ENCODE peak calls at places on chromosome 6, in nine cellular contexts. U, E, N, H, F, P, Y, X and Q are unnamed samples.

GRCh38 chr6:155351273-155352129 is 37.2 kb upstream of the TFB1M start:
- DNase-seq in E (no peak), H (no peak), X (no peak), N (peak), F (peak), U (no peak), P (no peak), Y (no peak), Q (no peak)

GRCh38 chr6:90098025-90098474 is 198.6 kb downstream of the BACH2 start:
- DNase-seq in N (no peak), X (no peak), H (no peak), Y (peak), P (peak), U (no peak), E (no peak), F (no peak), Q (no peak)

GRCh38 chr6:160030103-160030502 is 61.2 kb downstream of the IGF2R start:
- DNase-seq in N (no peak), F (no peak), U (no peak), E (no peak), H (no peak), P (peak), X (no peak), Y (peak), Q (no peak)

GRCh38 chr6:53411451-53411850 is 62.7 kb upstream of the ELOVL5 start:
- DNase-seq in N (no peak), Y (peak), X (peak), P (no peak), U (no peak), E (no peak), F (no peak), H (no peak), Q (no peak)

GRCh38 chr6:149884215-149884614 is 13.7 kb downstream of the RAET1E start:
- DNase-seq in P (no peak), H (no peak), Y (peak), U (no peak), E (no peak), F (no peak), X (no peak), N (no peak), Q (no peak)

GRCh38 chr6:137872071-137872470 is 5.0 kb downstream of the TNFAIP3 start:
- DNase-seq in P (no peak), Y (no peak), F (no peak), H (no peak), N (no peak), E (no peak), X (no peak), U (no peak), Q (no peak)

GRCh38 chr6:160054271-160054670 is 67.3 kb upstream of the SLC22A1 start:
- DNase-seq in X (no peak), N (no peak), U (no peak), F (no peak), Y (no peak), P (no peak), E (no peak), H (no peak), Q (no peak)

GRCh38 chr6:79833806-79834205 is 113.5 kb downstream of the ELOVL4 start:
- DNase-seq in N (no peak), H (no peak), U (no peak), F (no peak), E (no peak), Y (no peak), P (no peak), X (no peak), Q (no peak)

GRCh38 chr6:27562027-27562410 is 89.1 kb upstream of the ZNF184 start:
- DNase-seq in P (no peak), X (no peak), U (no peak), N (peak), E (no peak), H (no peak), Y (no peak), F (no peak), Q (no peak)

GRCh38 chr6:158283304-158284005 is 28.8 kb upstream of the TULP4 start:
- DNase-seq in H (no peak), E (no peak), F (peak), P (peak), Y (peak), N (peak), X (peak), U (peak), Q (no peak)

GRCh38 chr6:35728663-35729348 is 8.0 kb upstream of the ARMC12 start:
- DNase-seq in F (peak), U (no peak), P (peak), E (no peak), Y (no peak), N (no peak), X (no peak), H (peak), Q (peak)

GRCh38 chr6:144477396-144477795 is 192.3 kb downstream of the UTRN start:
- DNase-seq in F (no peak), H (no peak), X (no peak), Y (peak), U (no peak), E (no peak), P (no peak), N (no peak), Q (no peak)

GRCh38 chr6:41937881-41938574 is 3.6 kb downstream of the CCND3 start:
- DNase-seq in P (no peak), U (no peak), Y (peak), E (no peak), H (no peak), X (no peak), N (no peak), F (peak), Q (no peak)

GRCh38 chr6:5712349-5713215 is 294.1 kb downstream of the NRN1 start:
- DNase-seq in Y (no peak), U (no peak), H (no peak), P (no peak), X (peak), N (no peak), F (no peak), E (no peak), Q (no peak)

GRCh38 chr6:166830185-166830890 is 126.0 kb downstream of the RNASET2 start:
- DNase-seq in U (no peak), P (no peak), Y (no peak), E (no peak), N (peak), F (no peak), X (no peak), H (no peak), Q (no peak)

GRCh38 chr6:114301596-114302219 is 41.1 kb downstream of the HS3ST5 start:
- DNase-seq in E (no peak), X (no peak), N (no peak), Y (no peak), F (no peak), U (no peak), P (no peak), H (no peak), Q (no peak)

GRCh38 chr6:114310053-114310452 is 32.8 kb downstream of the HS3ST5 start:
- DNase-seq in N (no peak), E (no peak), F (no peak), Y (no peak), X (no peak), H (no peak), U (no peak), P (no peak), Q (no peak)

GRCh38 chr6:114304304-114304887 is 38.4 kb downstream of the HS3ST5 start:
- DNase-seq in U (no peak), H (no peak), F (peak), N (peak), E (no peak), P (no peak), X (no peak), Y (peak), Q (no peak)
- TF ChIP-seq CTCF in U (peak), H (peak), F (peak), N (peak), E (peak), P (no peak), X (no peak), Y (peak), Q (peak)

GRCh38 chr6:30914076-30914853 is at the start of gene VARS2:
- DNase-seq in N (peak), F (peak), E (peak), U (peak), P (peak), X (peak), H (peak), Y (peak), Q (peak)
- TF ChIP-seq CTCF in N (peak), F (peak), E (peak), U (peak), P (no peak), X (peak), H (peak), Y (peak), Q (peak)

GRCh38 chr6:94636780-94637385 is 940.5 kb upstream of the MANEA start:
- DNase-seq in Y (no peak), N (no peak), P (no peak), E (no peak), F (peak), X (peak), H (no peak), U (no peak), Q (no peak)
- TF ChIP-seq CTCF in Y (no peak), N (no peak), P (no peak), E (peak), F (peak), X (peak), H (no peak), U (no peak), Q (no peak)

DNA sequence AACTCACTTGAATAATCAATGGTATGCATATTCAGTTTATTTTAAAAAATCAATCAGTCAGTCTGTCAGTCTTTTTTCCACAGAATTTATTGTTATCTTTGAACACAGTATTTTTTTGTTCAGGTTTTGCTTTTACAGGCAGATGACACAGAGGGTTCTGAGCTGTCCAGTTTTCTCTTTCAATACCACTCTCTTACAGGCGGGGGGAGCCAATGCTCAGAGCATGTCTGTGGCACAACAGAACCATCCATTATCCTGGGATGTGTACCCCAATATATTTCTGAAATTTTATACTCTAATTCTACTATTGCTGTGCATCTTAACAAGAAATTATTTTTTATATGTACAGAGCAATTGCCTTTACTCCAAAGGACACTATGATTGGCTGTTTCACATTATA is 21.2 kb downstream of the ROS1 start:
- DNase-seq in P (no peak), E (no peak), Y (peak), H (no peak), N (no peak), F (no peak), U (no peak), X (no peak), Q (peak)
- TF ChIP-seq CTCF in P (no peak), E (peak), Y (peak), H (no peak), N (peak), F (peak), U (no peak), X (peak), Q (peak)

DNA sequence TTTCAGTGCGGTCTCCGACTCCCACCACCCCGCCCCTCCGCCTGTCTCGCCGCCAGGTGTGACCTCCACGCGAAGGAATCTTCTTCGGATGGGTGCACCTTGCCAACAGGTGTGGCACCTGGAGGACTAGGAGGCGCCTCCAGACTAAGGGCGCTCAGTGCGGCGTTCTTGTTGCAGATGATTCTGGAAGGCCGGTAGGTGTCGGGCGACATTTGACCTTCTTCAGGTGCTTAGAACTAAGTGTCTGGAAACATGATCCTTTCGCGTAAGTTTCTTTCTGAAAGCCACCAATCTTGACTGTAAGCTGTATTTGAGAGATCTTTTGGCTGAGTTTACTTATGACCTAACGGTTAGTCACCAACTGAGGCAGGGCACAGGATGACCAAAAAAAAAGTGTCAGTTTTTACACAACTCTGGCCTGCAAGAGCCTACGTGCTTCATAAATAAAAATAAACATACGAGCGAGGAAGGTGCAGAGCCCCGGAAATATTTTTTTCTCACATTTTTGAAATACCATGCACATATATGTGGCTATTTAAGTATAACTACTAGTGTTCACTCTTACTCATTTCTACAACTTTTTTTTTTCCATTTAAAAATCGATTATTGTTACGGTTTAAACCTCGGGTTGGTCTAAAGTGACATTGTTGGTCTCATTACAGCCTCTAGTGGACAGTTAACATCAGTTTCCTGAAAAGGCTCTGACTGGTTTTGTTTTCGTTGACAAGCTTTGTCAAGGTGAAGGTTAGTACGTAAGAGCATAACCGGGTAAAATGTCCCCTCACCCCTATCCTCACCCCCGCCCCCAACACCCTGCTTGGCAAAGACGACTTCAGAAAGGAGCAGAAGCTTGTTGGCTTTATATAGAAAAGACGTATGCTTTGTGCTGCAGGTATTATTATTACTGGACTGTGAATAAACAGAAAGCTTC is 1.6 kb upstream of the ATXN1 start:
- DNase-seq in X (no peak), H (no peak), P (peak), E (no peak), U (peak), N (peak), F (peak), Y (peak), Q (peak)
- TF ChIP-seq CTCF in X (peak), H (peak), P (no peak), E (peak), U (peak), N (peak), F (peak), Y (peak), Q (peak)

GRCh38 chr6:111580826-111581505 is 24.7 kb downstream of the TRAF3IP2 start:
- DNase-seq in X (no peak), F (no peak), E (no peak), H (no peak), Y (peak), P (no peak), N (no peak), U (no peak), Q (no peak)
- TF ChIP-seq CTCF in X (peak), F (no peak), E (no peak), H (no peak), Y (no peak), P (no peak), N (no peak), U (no peak), Q (no peak)

GRCh38 chr6:70524721-70525286 is 41.9 kb upstream of the SDHAF4 start:
- DNase-seq in H (no peak), Y (no peak), P (no peak), N (no peak), U (no peak), F (no peak), E (no peak), X (no peak), Q (no peak)

GRCh38 chr6:70520575-70520974 is 46.2 kb upstream of the SDHAF4 start:
- DNase-seq in U (peak), P (no peak), E (no peak), H (no peak), X (no peak), N (peak), Y (peak), F (peak), Q (no peak)
- TF ChIP-seq CTCF in U (peak), P (no peak), E (peak), H (no peak), X (no peak), N (peak), Y (peak), F (peak), Q (no peak)

GRCh38 chr6:25013249-25013648 is 77.5 kb upstream of the RIPOR2 start:
- DNase-seq in F (peak), U (no peak), P (no peak), X (no peak), E (no peak), H (no peak), Y (no peak), N (no peak), Q (peak)
- TF ChIP-seq CTCF in F (peak), U (no peak), P (no peak), X (peak), E (no peak), H (no peak), Y (peak), N (peak), Q (peak)

GRCh38 chr6:7087491-7087979 is 20.2 kb upstream of the RREB1 start:
- DNase-seq in Y (no peak), U (no peak), X (peak), E (no peak), H (no peak), N (peak), F (no peak), P (no peak), Q (no peak)

GRCh38 chr6:7087066-7087465 is 20.7 kb upstream of the RREB1 start:
- DNase-seq in Y (peak), E (no peak), U (no peak), P (no peak), H (no peak), N (no peak), X (peak), F (no peak), Q (no peak)

GRCh38 chr6:7088076-7088742 is 19.6 kb upstream of the RREB1 start:
- DNase-seq in Y (no peak), E (no peak), H (no peak), U (no peak), X (peak), P (no peak), F (no peak), N (no peak), Q (no peak)

GRCh38 chr6:7085911-7086310 is 21.9 kb upstream of the RREB1 start:
- DNase-seq in E (no peak), U (no peak), H (no peak), Y (peak), P (peak), F (no peak), N (peak), X (peak), Q (no peak)

GRCh38 chr6:7086488-7086887 is 21.3 kb upstream of the RREB1 start:
- DNase-seq in P (peak), E (no peak), U (no peak), F (no peak), N (peak), X (no peak), Y (peak), H (no peak), Q (no peak)
- TF ChIP-seq CTCF in P (no peak), E (no peak), U (no peak), F (no peak), N (peak), X (no peak), Y (no peak), H (no peak), Q (no peak)